ENCODE peak calls at places on chromosomes 6 and 20, in seven cellular contexts. Y, T, E, O, Z, M and I are unnamed samples.

GRCh38 chr6:108594640-108595039 is 33.9 kb downstream of the FOXO3 start:
- DNase-seq in Y (no peak), T (no peak), E (no peak), O (no peak), Z (no peak), M (no peak), I (no peak)

GRCh38 chr20:47243906-47244305 is 112.6 kb downstream of the ZMYND8 start:
- DNase-seq in Y (no peak), T (no peak), E (no peak), O (no peak), Z (no peak), M (no peak), I (no peak)

GRCh38 chr6:32081168-32081624 is 27.9 kb downstream of the TNXB start:
- DNase-seq in Y (peak), T (no peak), E (no peak), O (no peak), Z (peak), M (no peak), I (no peak)

GRCh38 chr6:127933852-127934840 is 33.3 kb upstream of the THEMIS start:
- DNase-seq in Y (no peak), T (no peak), E (no peak), O (no peak), Z (no peak), M (no peak), I (no peak)

GRCh38 chr20:35653893-35654292 is 10.8 kb downstream of the CPNE1 start:
- DNase-seq in Y (no peak), T (no peak), E (no peak), O (no peak), Z (no peak), M (no peak), I (no peak)

GRCh38 chr6:13470240-13471140 is 16.9 kb downstream of the GFOD1 start:
- DNase-seq in Y (peak), T (no peak), E (no peak), O (no peak), Z (no peak), M (no peak), I (no peak)

GRCh38 chr6:137808836-137809315 is 58.2 kb upstream of the TNFAIP3 start:
- DNase-seq in Y (no peak), T (no peak), E (no peak), O (peak), Z (no peak), M (no peak), I (no peak)

GRCh38 chr6:154001494-154002285 is 37.4 kb upstream of the OPRM1 start:
- DNase-seq in Y (no peak), T (no peak), E (no peak), O (no peak), Z (no peak), M (no peak), I (no peak)

GRCh38 chr6:152598858-152599537 is 38.2 kb downstream of the SYNE1 start:
- DNase-seq in Y (peak), T (no peak), E (no peak), O (no peak), Z (no peak), M (no peak), I (no peak)

GRCh38 chr6:32047855-32048766 is 9.9 kb downstream of the CYP21A2 start:
- DNase-seq in Y (peak), T (peak), E (peak), O (peak), Z (peak), M (no peak), I (peak)

GRCh38 chr6:33962186-33962585 is 158.4 kb upstream of the MLN start:
- DNase-seq in Y (no peak), T (no peak), E (no peak), O (no peak), Z (no peak), M (no peak), I (no peak)

GRCh38 chr6:26158581-26159416 is 71.6 kb downstream of the HFE start:
- DNase-seq in Y (no peak), T (no peak), E (no peak), O (no peak), Z (no peak), M (peak), I (no peak)

GRCh38 chr6:46025573-46025972 is 9.9 kb upstream of the CLIC5 start:
- DNase-seq in Y (no peak), T (no peak), E (no peak), O (no peak), Z (no peak), M (no peak), I (no peak)

GRCh38 chr6:21049572-21049971 is 515.3 kb downstream of the CDKAL1 start:
- DNase-seq in Y (no peak), T (no peak), E (no peak), O (no peak), Z (no peak), M (no peak), I (no peak)

GRCh38 chr6:45377041-45377554 is 636 bp downstream of the SUPT3H start:
- DNase-seq in Y (no peak), T (no peak), E (no peak), O (peak), Z (no peak), M (peak), I (no peak)

GRCh38 chr6:148027201-148027600 is 315.4 kb upstream of the SASH1 start:
- DNase-seq in Y (no peak), T (no peak), E (no peak), O (no peak), Z (no peak), M (no peak), I (no peak)

GRCh38 chr20:41316602-41317535 is 662 bp downstream of the ZHX3 start:
- DNase-seq in Y (peak), T (no peak), E (no peak), O (peak), Z (peak), M (no peak), I (no peak)

GRCh38 chr20:46004187-46004586 is 4.5 kb upstream of the MMP9 start:
- DNase-seq in Y (no peak), T (no peak), E (no peak), O (no peak), Z (no peak), M (no peak), I (no peak)

GRCh38 chr6:1382883-1383728 is 6.3 kb upstream of the FOXF2 start:
- DNase-seq in Y (no peak), T (no peak), E (no peak), O (no peak), Z (no peak), M (no peak), I (no peak)

GRCh38 chr20:4956200-4956810 is 45.0 kb downstream of the SLC23A2 start:
- DNase-seq in Y (peak), T (peak), E (no peak), O (peak), Z (peak), M (no peak), I (peak)
- TF ChIP-seq SIN3A in Y (no peak), T (no peak), E (no peak), O (no peak), Z (no peak), M (no peak), I (no peak)

DNA sequence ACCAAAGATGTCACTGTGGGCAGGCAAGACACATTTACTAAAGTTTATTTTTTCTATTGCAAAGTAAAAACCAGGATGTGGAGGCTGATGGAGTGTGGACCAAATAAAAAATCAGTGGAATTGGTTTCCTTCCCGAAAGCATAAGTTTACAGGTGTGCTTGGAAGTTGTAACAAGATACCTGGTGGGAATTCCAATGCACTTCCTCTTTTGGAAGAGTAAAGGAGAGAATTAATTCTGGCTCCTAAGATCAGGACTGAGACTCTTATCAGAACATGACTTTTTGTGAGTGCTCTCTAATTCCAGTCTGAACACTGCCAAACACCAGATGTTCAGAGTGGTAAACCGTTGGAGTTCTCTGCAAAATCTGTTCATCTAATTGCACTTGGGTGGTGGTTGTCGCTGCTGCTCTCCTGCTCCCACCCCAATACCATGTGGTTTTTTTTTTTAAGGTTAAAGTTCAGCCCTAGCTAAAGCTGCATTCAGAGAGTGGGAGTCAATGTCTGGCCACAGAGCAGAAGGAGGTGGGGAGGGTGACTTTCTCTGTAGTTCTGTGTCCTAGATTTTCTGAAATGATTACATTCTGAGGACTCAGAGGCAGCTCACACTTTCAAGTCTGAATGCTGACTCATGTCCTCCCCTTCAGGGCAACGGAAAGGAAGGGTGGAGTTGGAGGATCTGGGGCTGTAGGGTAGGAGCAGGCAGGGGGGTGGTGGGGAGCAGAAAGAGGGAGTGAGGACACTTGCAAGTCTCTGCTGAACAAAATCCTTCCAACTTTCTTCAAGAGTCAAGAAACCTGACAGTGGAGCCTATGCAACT is 275.8 kb upstream of the PRDM1 start:
- DNase-seq in Y (no peak), T (peak), E (no peak), O (no peak), Z (peak), M (no peak), I (no peak)
- TF ChIP-seq POLR2AphosphoS5 in Y (no peak), T (peak), E (no peak), O (no peak), Z (peak), M (no peak), I (no peak)

GRCh38 chr6:47698342-47698787 is at the start of gene ADGRF4:
- DNase-seq in Y (no peak), T (no peak), E (no peak), O (no peak), Z (no peak), M (no peak), I (peak)
- H3K4me3 ChIP-seq in Y (no peak), T (no peak), E (no peak), O (no peak), Z (no peak), M (no peak), I (no peak)

GRCh38 chr6:159676804-159677203 is 16.2 kb downstream of the SOD2 start:
- DNase-seq in Y (no peak), T (no peak), E (no peak), O (no peak), Z (no peak), M (no peak), I (no peak)

GRCh38 chr6:159681104-159681503 is 11.9 kb downstream of the SOD2 start:
- DNase-seq in Y (no peak), T (no peak), E (no peak), O (no peak), Z (no peak), M (no peak), I (no peak)

GRCh38 chr6:159680104-159680503 is 12.9 kb downstream of the SOD2 start:
- DNase-seq in Y (no peak), T (no peak), E (no peak), O (no peak), Z (no peak), M (no peak), I (no peak)

GRCh38 chr6:159679091-159680077 is 13.7 kb downstream of the SOD2 start:
- DNase-seq in Y (no peak), T (no peak), E (no peak), O (no peak), Z (no peak), M (no peak), I (no peak)

GRCh38 chr6:159677226-159677901 is 15.7 kb downstream of the SOD2 start:
- DNase-seq in Y (no peak), T (no peak), E (no peak), O (no peak), Z (no peak), M (no peak), I (no peak)
- TF ChIP-seq SIN3A in Y (no peak), T (no peak), E (no peak), O (no peak), Z (no peak), M (no peak), I (no peak)

GRCh38 chr6:106700581-106700980 is 71.2 kb downstream of the QRSL1 start:
- DNase-seq in Y (no peak), T (no peak), E (no peak), O (no peak), Z (no peak), M (no peak), I (no peak)

GRCh38 chr6:106705156-106705555 is 75.8 kb downstream of the QRSL1 start:
- DNase-seq in Y (no peak), T (no peak), E (no peak), O (no peak), Z (no peak), M (no peak), I (no peak)

GRCh38 chr6:106702046-106702445 is 72.7 kb downstream of the QRSL1 start:
- DNase-seq in Y (no peak), T (no peak), E (no peak), O (no peak), Z (no peak), M (no peak), I (no peak)

GRCh38 chr6:106704327-106704726 is 74.9 kb downstream of the QRSL1 start:
- DNase-seq in Y (no peak), T (no peak), E (no peak), O (no peak), Z (no peak), M (no peak), I (no peak)

GRCh38 chr6:106702451-106703110 is 73.2 kb downstream of the QRSL1 start:
- DNase-seq in Y (no peak), T (no peak), E (no peak), O (peak), Z (no peak), M (peak), I (no peak)
- TF ChIP-seq POLR2AphosphoS5 in Y (no peak), T (no peak), E (no peak), O (no peak), Z (no peak), M (no peak), I (no peak)